ENCODE peak calls at places on chromosomes 4 and X, in ten cellular contexts. One of them, this sample, is unnamed.

GRCh38 chr4:8762356-8762755 is 109.3 kb downstream of the HMX1 start:
- DNase-seq in retinal pigment epithelial cell: no peak
- DNase-seq in stimulated activated CD8-positive, alpha-beta memory T cell treated with anti-CD3 and anti-CD28 coated beads, Interleukin-7, amount 100 ng/mL, for 24 hours: no peak
- DNase-seq in lung microvascular endothelial cell: no peak
- DNase-seq in stimulated activated CD4-positive, alpha-beta T cell treated with anti-CD3 and anti-CD28 coated beads, Interleukin-12 subunit alpha, Interleukin-12 subunit beta, amount 100 ng/mL, for 48 hours: no peak
- DNase-seq in AG08396: no peak
- DNase-seq in epithelial cell of proximal tubule: no peak
- DNase-seq in head of caudate nucleus: no peak
- DNase-seq in ACHN: no peak
- DNase-seq in B cell: no peak
- DNase-seq in this sample: no peak

GRCh38 chr4:52572936-52573485 is 86.1 kb downstream of the USP46 start:
- DNase-seq in retinal pigment epithelial cell: peak
- DNase-seq in stimulated activated CD8-positive, alpha-beta memory T cell treated with anti-CD3 and anti-CD28 coated beads, Interleukin-7, amount 100 ng/mL, for 24 hours: no peak
- DNase-seq in lung microvascular endothelial cell: no peak
- DNase-seq in stimulated activated CD4-positive, alpha-beta T cell treated with anti-CD3 and anti-CD28 coated beads, Interleukin-12 subunit alpha, Interleukin-12 subunit beta, amount 100 ng/mL, for 48 hours: no peak
- DNase-seq in AG08396: peak
- DNase-seq in epithelial cell of proximal tubule: peak
- DNase-seq in head of caudate nucleus: no peak
- DNase-seq in ACHN: no peak
- DNase-seq in B cell: no peak
- DNase-seq in this sample: peak

GRCh38 chr4:172809319-172809718 is 359.3 kb upstream of the GALNT7 start:
- DNase-seq in retinal pigment epithelial cell: no peak
- DNase-seq in stimulated activated CD8-positive, alpha-beta memory T cell treated with anti-CD3 and anti-CD28 coated beads, Interleukin-7, amount 100 ng/mL, for 24 hours: no peak
- DNase-seq in lung microvascular endothelial cell: no peak
- DNase-seq in stimulated activated CD4-positive, alpha-beta T cell treated with anti-CD3 and anti-CD28 coated beads, Interleukin-12 subunit alpha, Interleukin-12 subunit beta, amount 100 ng/mL, for 48 hours: no peak
- DNase-seq in AG08396: no peak
- DNase-seq in epithelial cell of proximal tubule: no peak
- DNase-seq in head of caudate nucleus: no peak
- DNase-seq in ACHN: no peak
- DNase-seq in B cell: no peak
- DNase-seq in this sample: no peak

GRCh38 chr4:1245481-1246051 is 3.4 kb downstream of the CTBP1 start:
- DNase-seq in retinal pigment epithelial cell: no peak
- DNase-seq in stimulated activated CD8-positive, alpha-beta memory T cell treated with anti-CD3 and anti-CD28 coated beads, Interleukin-7, amount 100 ng/mL, for 24 hours: no peak
- DNase-seq in lung microvascular endothelial cell: no peak
- DNase-seq in stimulated activated CD4-positive, alpha-beta T cell treated with anti-CD3 and anti-CD28 coated beads, Interleukin-12 subunit alpha, Interleukin-12 subunit beta, amount 100 ng/mL, for 48 hours: no peak
- DNase-seq in AG08396: peak
- DNase-seq in epithelial cell of proximal tubule: no peak
- DNase-seq in head of caudate nucleus: no peak
- DNase-seq in ACHN: no peak
- DNase-seq in B cell: no peak
- DNase-seq in this sample: no peak

GRCh38 chr4:52622564-52622963 is 36.5 kb downstream of the USP46 start:
- DNase-seq in retinal pigment epithelial cell: no peak
- DNase-seq in stimulated activated CD8-positive, alpha-beta memory T cell treated with anti-CD3 and anti-CD28 coated beads, Interleukin-7, amount 100 ng/mL, for 24 hours: no peak
- DNase-seq in lung microvascular endothelial cell: no peak
- DNase-seq in stimulated activated CD4-positive, alpha-beta T cell treated with anti-CD3 and anti-CD28 coated beads, Interleukin-12 subunit alpha, Interleukin-12 subunit beta, amount 100 ng/mL, for 48 hours: no peak
- DNase-seq in AG08396: no peak
- DNase-seq in epithelial cell of proximal tubule: no peak
- DNase-seq in head of caudate nucleus: no peak
- DNase-seq in ACHN: no peak
- DNase-seq in B cell: no peak
- DNase-seq in this sample: no peak

GRCh38 chr4:73021634-73022033 is 47.9 kb downstream of the COX18 start:
- DNase-seq in retinal pigment epithelial cell: no peak
- DNase-seq in stimulated activated CD8-positive, alpha-beta memory T cell treated with anti-CD3 and anti-CD28 coated beads, Interleukin-7, amount 100 ng/mL, for 24 hours: no peak
- DNase-seq in lung microvascular endothelial cell: peak
- DNase-seq in stimulated activated CD4-positive, alpha-beta T cell treated with anti-CD3 and anti-CD28 coated beads, Interleukin-12 subunit alpha, Interleukin-12 subunit beta, amount 100 ng/mL, for 48 hours: no peak
- DNase-seq in AG08396: peak
- DNase-seq in epithelial cell of proximal tubule: peak
- DNase-seq in head of caudate nucleus: no peak
- DNase-seq in ACHN: peak
- DNase-seq in B cell: no peak
- DNase-seq in this sample: no peak

GRCh38 chrX:54891573-54891972 is 29.1 kb upstream of the TRO start:
- DNase-seq in retinal pigment epithelial cell: no peak
- DNase-seq in stimulated activated CD8-positive, alpha-beta memory T cell treated with anti-CD3 and anti-CD28 coated beads, Interleukin-7, amount 100 ng/mL, for 24 hours: no peak
- DNase-seq in lung microvascular endothelial cell: peak
- DNase-seq in stimulated activated CD4-positive, alpha-beta T cell treated with anti-CD3 and anti-CD28 coated beads, Interleukin-12 subunit alpha, Interleukin-12 subunit beta, amount 100 ng/mL, for 48 hours: peak
- DNase-seq in AG08396: peak
- DNase-seq in epithelial cell of proximal tubule: no peak
- DNase-seq in head of caudate nucleus: peak
- DNase-seq in ACHN: peak
- DNase-seq in B cell: peak
- DNase-seq in this sample: no peak

GRCh38 chrX:131626681-131627296 is 82.9 kb downstream of the OR13H1 start:
- DNase-seq in retinal pigment epithelial cell: no peak
- DNase-seq in stimulated activated CD8-positive, alpha-beta memory T cell treated with anti-CD3 and anti-CD28 coated beads, Interleukin-7, amount 100 ng/mL, for 24 hours: no peak
- DNase-seq in lung microvascular endothelial cell: no peak
- DNase-seq in stimulated activated CD4-positive, alpha-beta T cell treated with anti-CD3 and anti-CD28 coated beads, Interleukin-12 subunit alpha, Interleukin-12 subunit beta, amount 100 ng/mL, for 48 hours: no peak
- DNase-seq in AG08396: no peak
- DNase-seq in epithelial cell of proximal tubule: no peak
- DNase-seq in head of caudate nucleus: no peak
- DNase-seq in ACHN: no peak
- DNase-seq in B cell: no peak
- DNase-seq in this sample: no peak

GRCh38 chrX:150365051-150365952 is 2.2 kb downstream of the MAMLD1 start:
- DNase-seq in retinal pigment epithelial cell: no peak
- DNase-seq in stimulated activated CD8-positive, alpha-beta memory T cell treated with anti-CD3 and anti-CD28 coated beads, Interleukin-7, amount 100 ng/mL, for 24 hours: no peak
- DNase-seq in lung microvascular endothelial cell: peak
- DNase-seq in stimulated activated CD4-positive, alpha-beta T cell treated with anti-CD3 and anti-CD28 coated beads, Interleukin-12 subunit alpha, Interleukin-12 subunit beta, amount 100 ng/mL, for 48 hours: no peak
- DNase-seq in AG08396: peak
- DNase-seq in epithelial cell of proximal tubule: no peak
- DNase-seq in head of caudate nucleus: peak
- DNase-seq in ACHN: peak
- DNase-seq in B cell: peak
- DNase-seq in this sample: no peak

GRCh38 chrX:34656842-34657780 is at the start of gene TMEM47:
- DNase-seq in retinal pigment epithelial cell: no peak
- DNase-seq in stimulated activated CD8-positive, alpha-beta memory T cell treated with anti-CD3 and anti-CD28 coated beads, Interleukin-7, amount 100 ng/mL, for 24 hours: no peak
- DNase-seq in lung microvascular endothelial cell: peak
- DNase-seq in stimulated activated CD4-positive, alpha-beta T cell treated with anti-CD3 and anti-CD28 coated beads, Interleukin-12 subunit alpha, Interleukin-12 subunit beta, amount 100 ng/mL, for 48 hours: no peak
- DNase-seq in AG08396: peak
- DNase-seq in epithelial cell of proximal tubule: no peak
- DNase-seq in head of caudate nucleus: peak
- DNase-seq in ACHN: peak
- DNase-seq in B cell: no peak
- DNase-seq in this sample: peak

GRCh38 chrX:109600114-109600710 is 24.8 kb downstream of the KCNE5 start:
- DNase-seq in retinal pigment epithelial cell: no peak
- DNase-seq in stimulated activated CD8-positive, alpha-beta memory T cell treated with anti-CD3 and anti-CD28 coated beads, Interleukin-7, amount 100 ng/mL, for 24 hours: no peak
- DNase-seq in lung microvascular endothelial cell: no peak
- DNase-seq in stimulated activated CD4-positive, alpha-beta T cell treated with anti-CD3 and anti-CD28 coated beads, Interleukin-12 subunit alpha, Interleukin-12 subunit beta, amount 100 ng/mL, for 48 hours: no peak
- DNase-seq in AG08396: no peak
- DNase-seq in epithelial cell of proximal tubule: no peak
- DNase-seq in head of caudate nucleus: no peak
- DNase-seq in ACHN: no peak
- DNase-seq in B cell: no peak
- DNase-seq in this sample: no peak

GRCh38 chrX:131816551-131817136 is 206.5 kb upstream of the STK26 start:
- DNase-seq in retinal pigment epithelial cell: no peak
- DNase-seq in stimulated activated CD8-positive, alpha-beta memory T cell treated with anti-CD3 and anti-CD28 coated beads, Interleukin-7, amount 100 ng/mL, for 24 hours: peak
- DNase-seq in lung microvascular endothelial cell: peak
- DNase-seq in stimulated activated CD4-positive, alpha-beta T cell treated with anti-CD3 and anti-CD28 coated beads, Interleukin-12 subunit alpha, Interleukin-12 subunit beta, amount 100 ng/mL, for 48 hours: peak
- DNase-seq in AG08396: peak
- DNase-seq in epithelial cell of proximal tubule: no peak
- DNase-seq in head of caudate nucleus: no peak
- DNase-seq in ACHN: no peak
- DNase-seq in B cell: peak
- DNase-seq in this sample: no peak